ENCODE peak calls at places on chromosomes 2 and 18, in seven cellular contexts. F is AG20443, N is HS-5, D is breast epithelium, P is fibroblast of lung, C is dermis microvascular lymphatic vessel endothelial cell, Q is LHCN-M2. V is an unnamed sample.

GRCh38 chr18:44437603-44438002 is 243.1 kb upstream of the SETBP1 start:
- DNase-seq in P (no peak), N (no peak), Q (no peak), F (no peak), D (no peak), C (no peak), V (no peak)

GRCh38 chr2:188765522-188765921 is 208.7 kb upstream of the COL3A1 start:
- DNase-seq in N (peak), C (peak), P (peak), D (no peak), F (peak), Q (peak), V (peak)

GRCh38 chr2:232900811-232901701 is 31.0 kb downstream of the SNORC start:
- DNase-seq in Q (no peak), N (no peak), C (no peak), F (no peak), P (peak), D (no peak), V (no peak)

GRCh38 chr2:233044974-233045535 is 12.6 kb downstream of the NEU2 start:
- DNase-seq in Q (no peak), N (no peak), P (no peak), C (no peak), D (no peak), F (no peak), V (no peak)

GRCh38 chr2:112149866-112150435 is 11.8 kb downstream of the FBLN7 start:
- DNase-seq in P (no peak), D (no peak), F (no peak), Q (peak), C (no peak), N (no peak), V (no peak)

GRCh38 chr2:96753661-96754282 is 6.9 kb upstream of the CNNM4 start:
- DNase-seq in N (no peak), D (no peak), F (no peak), Q (no peak), C (no peak), P (no peak), V (no peak)

GRCh38 chr2:117859924-117860647 is 45.6 kb downstream of the DDX18 start:
- DNase-seq in F (no peak), Q (no peak), N (no peak), P (no peak), D (no peak), C (no peak), V (no peak)

GRCh38 chr2:169363570-169364150 is 1.3 kb upstream of the LRP2 start:
- DNase-seq in F (peak), N (no peak), Q (no peak), C (no peak), D (peak), P (peak), V (no peak)

GRCh38 chr2:110219496-110220192 is 7.3 kb upstream of the MTLN start:
- DNase-seq in C (no peak), F (peak), D (no peak), N (peak), Q (no peak), P (no peak), V (no peak)

GRCh38 chr18:6757966-6758365 is 28.4 kb downstream of the ARHGAP28 start:
- DNase-seq in P (no peak), F (peak), Q (peak), N (no peak), C (no peak), D (no peak), V (no peak)

GRCh38 chr18:47050468-47050867 is 15.0 kb upstream of the ELOA2 start:
- DNase-seq in P (peak), N (no peak), C (peak), Q (peak), D (no peak), F (peak), V (no peak)

GRCh38 chr2:211241891-211242290 is 685.5 kb downstream of the CPS1 start:
- DNase-seq in D (no peak), F (no peak), C (no peak), N (no peak), P (no peak), Q (no peak), V (no peak)

V was measured in pulmonary artery endothelial cell.